ENCODE peak calls at places on chromosomes 6 and 20, in eight cellular contexts. V is fibroblast of lung; O is hepatocyte; E is breast epithelium; T is esophagus squamous epithelium; N is heart right ventricle; X is effector memory CD4-positive, alpha-beta T cell; G is left lung. Y is an unnamed sample. For H3K27me3, the result is how much of the 10 kb centered on the place peaks cover.

GRCh38 chr6:52065621-52066020 is 21.8 kb downstream of the PKHD1 start:
- DNase-seq in V (no peak), N (no peak), O (peak), X (no peak), G (no peak), T (no peak), E (no peak), Y (no peak)

GRCh38 chr6:47721189-47721588 is 22.8 kb downstream of the ADGRF4 start:
- DNase-seq in E (no peak), O (no peak), V (no peak), N (no peak), X (no peak), T (no peak), G (no peak), Y (no peak)

GRCh38 chr6:52337633-52338290 is 24.2 kb upstream of the PAQR8 start:
- DNase-seq in N (no peak), G (no peak), T (no peak), V (no peak), X (no peak), E (no peak), O (no peak), Y (peak)

GRCh38 chr20:62303327-62304226 is 780 bp downstream of the ADRM1 start:
- DNase-seq in V (peak), O (peak), E (no peak), X (no peak), G (peak), T (no peak), N (no peak), Y (peak)

GRCh38 chr20:2693286-2693995 is 861 bp downstream of the EBF4 start:
- DNase-seq in X (peak), V (peak), N (peak), T (no peak), O (peak), E (no peak), G (peak), Y (peak)

GRCh38 chr6:90121982-90122381 is 174.7 kb downstream of the BACH2 start:
- DNase-seq in G (no peak), T (no peak), N (no peak), E (no peak), V (peak), X (no peak), O (no peak), Y (peak)

GRCh38 chr20:44785768-44786167 is 24.6 kb downstream of the RIMS4 start:
- DNase-seq in V (peak), E (no peak), G (no peak), X (no peak), O (no peak), N (no peak), T (no peak), Y (peak)

GRCh38 chr6:46969206-46969605 is 47.5 kb upstream of the ADGRF5 start:
- DNase-seq in E (no peak), T (no peak), G (no peak), N (no peak), O (no peak), V (peak), X (no peak), Y (no peak)

GRCh38 chr6:21928715-21929298 is 335.3 kb downstream of the SOX4 start:
- DNase-seq in G (no peak), O (no peak), N (no peak), V (no peak), X (no peak), T (no peak), E (no peak), Y (no peak)

GRCh38 chr6:33420493-33421343 is 853 bp downstream of the SYNGAP1 start:
- DNase-seq in N (no peak), E (no peak), G (no peak), X (no peak), V (no peak), T (no peak), O (no peak), Y (no peak)
- H3K4me3 ChIP-seq in N (peak), E (peak), G (peak), X (no peak), V (peak), T (peak), O (peak), Y (no peak)

DNA sequence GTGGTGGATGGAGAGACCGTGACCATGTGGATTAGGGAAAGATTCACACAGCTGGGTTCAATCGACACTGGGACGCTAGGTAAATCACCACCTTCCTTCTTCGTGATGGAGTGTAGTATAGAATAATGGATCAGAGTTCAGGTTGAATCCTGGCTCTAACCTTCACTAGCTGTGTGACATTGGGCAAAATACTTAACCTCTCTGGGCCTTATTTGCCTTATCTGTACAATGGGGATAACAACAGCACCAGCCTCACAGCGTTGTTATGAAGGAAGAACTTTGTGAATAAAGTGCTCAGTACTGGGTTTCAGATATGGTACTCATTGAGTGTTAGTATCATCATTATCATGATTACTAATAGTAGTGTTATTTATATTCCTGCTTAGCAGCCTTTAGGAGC is 126.1 kb upstream of the AKAP12 start:
- DNase-seq in O (no peak), N (no peak), X (no peak), G (no peak), V (no peak), E (no peak), T (no peak), Y (no peak)
- H3K27me3 ChIP-seq in O (under half), N (under half), X (under half), G (under half), V (under half), E (under half), T (under half), Y (under half)

DNA sequence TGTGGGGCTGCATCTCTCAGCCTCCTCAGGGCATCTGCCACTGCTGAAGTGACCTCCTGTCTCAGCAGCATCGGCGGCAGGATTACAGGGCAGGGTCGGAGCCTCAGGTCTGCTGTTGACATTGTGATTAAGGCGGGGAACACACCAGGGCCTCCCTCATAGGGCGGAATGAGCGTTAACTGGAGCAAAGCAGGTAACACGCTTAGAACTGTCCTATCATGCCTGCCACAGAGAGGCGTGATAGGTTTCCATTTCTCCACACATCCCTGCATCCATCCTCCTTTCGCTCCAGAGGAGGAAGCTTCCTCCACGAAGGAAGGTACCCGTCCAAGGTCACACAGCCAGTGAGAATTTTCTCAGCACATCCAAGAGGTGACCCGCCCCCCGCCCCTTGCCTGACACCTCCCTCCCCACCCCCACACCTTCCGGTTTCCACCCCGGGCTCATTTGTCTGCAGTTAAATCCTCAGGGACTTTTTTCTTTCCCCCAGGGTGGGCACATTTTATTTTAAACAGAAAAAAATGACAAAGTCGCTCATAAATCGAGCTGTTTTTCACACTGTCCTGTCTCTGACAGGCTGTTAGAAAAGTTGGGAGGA is 200.8 kb downstream of the TFAP2C start:
- DNase-seq in V (no peak), O (peak), X (no peak), N (no peak), G (no peak), T (no peak), E (no peak), Y (no peak)
- H3K4me3 ChIP-seq in V (no peak), O (no peak), X (no peak), N (no peak), G (no peak), T (no peak), E (no peak), Y (no peak)

DNA sequence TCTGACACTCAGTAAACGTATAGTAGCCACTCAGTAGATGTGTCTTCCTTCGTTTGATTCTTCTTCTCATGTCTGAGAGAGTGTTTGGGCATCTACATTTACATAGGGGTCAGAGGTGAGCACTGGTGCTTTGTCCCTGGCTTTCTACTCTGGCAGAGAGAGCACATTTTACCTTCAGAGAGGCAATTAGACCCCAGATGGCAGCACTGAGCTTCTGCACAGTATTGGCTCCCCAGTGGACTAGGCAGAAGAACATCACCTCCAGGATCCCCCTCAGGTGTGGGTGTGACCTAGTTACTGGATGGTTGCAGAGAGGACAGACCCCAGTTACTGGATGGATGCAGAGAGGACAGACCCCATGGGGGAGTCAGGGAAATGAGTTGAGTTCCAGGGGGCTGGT is 327.2 kb downstream of the DHX35 start:
- DNase-seq in O (peak), T (no peak), E (no peak), N (no peak), V (no peak), X (no peak), G (no peak), Y (no peak)
- H3K27me3 ChIP-seq in O (under half), T (under half), E (under half), N (under half), V (under half), X (under half), G (under half), Y (under half)

GRCh38 chr6:149965191-149966020 is 1.7 kb downstream of the ULBP1 start:
- DNase-seq in E (no peak), T (no peak), X (peak), V (no peak), O (peak), N (no peak), G (no peak), Y (no peak)
- H3K4me3 ChIP-seq in E (no peak), T (peak), X (peak), V (no peak), O (peak), N (peak), G (peak), Y (no peak)

DNA sequence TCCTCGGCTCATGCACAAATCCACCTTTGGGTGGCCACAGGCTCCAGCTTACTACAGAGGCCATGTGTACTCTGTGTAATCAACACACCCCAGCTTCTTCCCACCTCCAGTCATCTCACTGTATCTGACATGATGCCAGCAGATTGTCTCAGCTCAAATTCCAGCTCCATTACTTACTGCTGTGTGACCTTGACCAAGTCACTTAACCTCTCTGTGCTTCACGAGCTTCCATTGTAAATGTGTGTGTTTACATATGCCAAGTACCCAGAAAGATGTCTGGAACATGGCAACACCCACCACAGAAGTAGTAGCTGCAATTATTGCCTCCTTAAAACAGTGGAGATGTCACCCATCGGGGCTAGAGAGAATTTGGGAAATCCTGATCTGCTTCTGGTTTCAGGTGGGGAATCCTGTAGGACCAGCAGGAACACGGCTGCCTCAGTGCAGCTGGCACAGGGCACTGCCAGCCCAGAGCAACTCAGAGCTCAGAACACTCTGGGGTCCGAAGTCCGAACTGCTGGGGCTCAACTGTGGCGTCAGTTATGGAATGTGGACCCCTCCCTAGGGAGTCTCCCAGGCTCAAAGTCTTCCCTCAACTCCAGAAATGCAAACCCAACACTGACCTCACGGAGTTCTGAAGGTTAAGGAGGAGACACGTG is 21.2 kb upstream of the HLA-B start:
- DNase-seq in E (no peak), N (no peak), V (no peak), G (no peak), T (no peak), X (no peak), O (peak), Y (no peak)
- H3K27me3 ChIP-seq in E (under half), N (under half), V (under half), G (under half), T (under half), X (under half), O (under half), Y (under half)

GRCh38 chr20:45968801-45969711 is 2.9 kb downstream of the ZNF335 start:
- DNase-seq in N (no peak), O (no peak), G (no peak), V (peak), X (no peak), E (no peak), T (no peak), Y (no peak)

GRCh38 chr20:45968081-45968671 is 3.8 kb downstream of the ZNF335 start:
- DNase-seq in E (no peak), N (no peak), V (no peak), G (no peak), T (no peak), X (no peak), O (no peak), Y (no peak)

GRCh38 chr20:45971425-45971674 is 653 bp downstream of the ZNF335 start:
- DNase-seq in T (peak), N (no peak), X (no peak), V (no peak), G (no peak), O (no peak), E (no peak), Y (no peak)

GRCh38 chr20:45970646-45971424 is 1.2 kb downstream of the ZNF335 start:
- DNase-seq in T (no peak), X (no peak), O (peak), V (peak), G (peak), E (no peak), N (no peak), Y (peak)

DNA sequence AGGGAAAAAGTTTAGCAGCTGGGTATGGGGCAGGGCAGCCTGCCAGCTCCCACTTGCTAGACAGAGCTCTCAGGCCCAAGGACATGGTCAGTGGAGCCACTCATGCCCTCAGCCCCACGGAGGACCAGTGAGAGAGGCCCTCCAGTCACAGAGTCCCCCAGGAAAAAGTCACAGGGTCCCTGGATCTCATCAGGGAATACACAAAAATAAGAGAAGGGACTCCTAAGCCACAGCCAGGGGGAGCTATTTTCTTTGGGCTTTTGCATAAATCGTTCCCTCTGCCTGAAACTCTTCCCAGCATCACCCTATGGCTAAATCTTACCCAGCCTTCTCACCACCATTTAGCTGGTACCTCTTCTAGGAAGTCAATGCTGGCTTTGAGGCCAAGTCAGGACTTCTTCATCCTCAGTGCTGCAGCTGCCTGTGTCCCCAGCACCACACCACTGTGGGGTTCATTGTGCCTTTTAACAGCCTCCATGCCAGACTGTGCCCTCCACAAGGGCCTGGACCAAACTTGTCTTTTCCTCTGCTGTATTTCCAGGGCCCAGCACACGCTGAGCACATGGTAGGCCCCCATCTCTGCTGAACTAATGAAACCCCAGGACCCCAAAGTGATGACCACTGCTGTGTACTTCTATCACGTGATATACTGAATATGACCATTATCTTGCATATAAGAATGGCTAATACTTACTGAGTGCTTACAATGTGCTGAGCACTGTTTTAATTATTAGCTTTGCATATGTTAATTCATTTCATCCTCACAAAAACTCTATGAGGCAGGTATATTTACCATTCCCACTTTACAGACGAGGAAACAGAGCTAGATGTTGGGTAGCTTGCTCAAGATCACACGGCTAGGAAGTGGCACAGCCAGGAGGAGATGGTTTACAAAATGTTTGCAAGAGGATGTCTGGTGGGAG is 2.0 kb downstream of the ZNF335 start:
- DNase-seq in T (no peak), X (no peak), E (no peak), O (peak), V (peak), G (no peak), N (no peak), Y (peak)
- H3K4me3 ChIP-seq in T (peak), X (peak), E (no peak), O (no peak), V (peak), G (peak), N (peak), Y (peak)

Y was measured in MG63.